ENCODE peak calls at places on chromosomes 1 and 21, in four cellular contexts. U is WTC11, C is iPS-NIHi11, E is NCI-H69. B is an unnamed sample.

GRCh38 chr1:214843281-214843680 is 239.3 kb upstream of the KCNK2 start:
- DNase-seq in U (no peak), C (no peak), E (no peak), B (no peak)

GRCh38 chr1:24903955-24904730 is 25.9 kb downstream of the RUNX3 start:
- DNase-seq in C (no peak), U (no peak), E (no peak), B (no peak)

GRCh38 chr1:33151115-33151514 is 30.7 kb downstream of the TRIM62 start:
- DNase-seq in C (no peak), U (no peak), E (no peak), B (no peak)

GRCh38 chr1:28518000-28518744 is 12.3 kb downstream of the RCC1 start:
- DNase-seq in U (peak), E (peak), C (peak), B (peak)

GRCh38 chr1:101191049-101191448 is 45.8 kb upstream of the S1PR1 start:
- DNase-seq in U (no peak), C (no peak), E (no peak), B (no peak)

GRCh38 chr1:194369060-194369459 is 1182.6 kb upstream of the B3GALT2 start:
- DNase-seq in U (no peak), E (no peak), C (no peak), B (no peak)

GRCh38 chr1:17437260-17438175 is 2.0 kb downstream of the RCC2 start:
- DNase-seq in U (peak), C (peak), E (peak), B (peak)

GRCh38 chr1:79259390-79260336 is 253.1 kb upstream of the ADGRL4 start:
- DNase-seq in C (peak), U (no peak), E (peak), B (peak)

GRCh38 chr1:59543211-59543668 is 246.3 kb downstream of the FGGY start:
- DNase-seq in C (no peak), U (no peak), E (peak), B (no peak)

GRCh38 chr1:116147972-116148371 is 36.8 kb downstream of the MAB21L3 start:
- DNase-seq in E (no peak), C (no peak), U (no peak), B (peak)

GRCh38 chr1:38454236-38454635 is 405.3 kb downstream of the RRAGC start:
- DNase-seq in C (peak), E (no peak), U (peak), B (peak)

GRCh38 chr1:170538687-170539086 is 6.7 kb downstream of the GORAB start:
- DNase-seq in U (no peak), E (no peak), C (no peak), B (no peak)

GRCh38 chr21:41761211-41762181 is 5.4 kb downstream of the RIPK4 start:
- DNase-seq in E (peak), U (no peak), C (no peak), B (peak)

GRCh38 chr1:156705918-156706646 is 699 bp upstream of the CRABP2 start:
- DNase-seq in U (peak), E (peak), C (peak), B (peak)

GRCh38 chr1:155529109-155529508 is 33.5 kb downstream of the ASH1L start:
- DNase-seq in U (no peak), C (no peak), E (no peak), B (no peak)

GRCh38 chr1:210457566-210457965 is 128.9 kb downstream of the HHAT start:
- DNase-seq in U (no peak), C (no peak), E (no peak), B (no peak)

GRCh38 chr1:175178056-175178455 is 14.5 kb downstream of the KIAA0040 start:
- DNase-seq in E (peak), C (peak), U (no peak), B (peak)

GRCh38 chr1:241235236-241235897 is 121.6 kb downstream of the RGS7 start:
- DNase-seq in C (peak), E (peak), U (no peak), B (peak)

GRCh38 chr1:27618341-27619067 is 14.6 kb upstream of the AHDC1 start:
- DNase-seq in C (no peak), E (no peak), U (no peak), B (no peak)

GRCh38 chr21:36175771-36176565 is 19.3 kb downstream of the DOP1B start:
- DNase-seq in C (no peak), U (no peak), E (peak), B (no peak)

GRCh38 chr21:24112020-24112419 is 1495.3 kb downstream of the MRPL39 start:
- DNase-seq in U (no peak), C (no peak), E (no peak), B (no peak)

GRCh38 chr1:70142120-70142519 is 63.3 kb downstream of the LRRC40 start:
- DNase-seq in E (no peak), U (no peak), C (no peak), B (peak)

GRCh38 chr1:218439541-218440295 is 94.6 kb downstream of the TGFB2 start:
- DNase-seq in U (peak), E (no peak), C (peak), B (peak)

GRCh38 chr21:42532466-42533181 is 19.0 kb downstream of the SLC37A1 start:
- DNase-seq in C (no peak), U (no peak), E (peak), B (no peak)

GRCh38 chr1:168470821-168471473 is 72.8 kb downstream of the XCL2 start:
- DNase-seq in C (no peak), U (no peak), E (peak), B (no peak)

GRCh38 chr1:21273743-21274142 is 16.5 kb downstream of the ECE1 start:
- DNase-seq in E (no peak), U (no peak), C (no peak), B (no peak)

GRCh38 chr1:26440259-26440658 is 8.1 kb downstream of the DHDDS start:
- DNase-seq in U (no peak), C (no peak), E (no peak), B (no peak)

GRCh38 chr1:178725603-178726517 is 816 bp downstream of the RALGPS2 start:
- DNase-seq in E (peak), C (peak), U (peak), B (peak)

GRCh38 chr1:210236840-210237409 is 4.3 kb downstream of the SERTAD4 start:
- DNase-seq in U (no peak), E (no peak), C (no peak), B (no peak)

GRCh38 chr1:200367841-200368534 is 41.8 kb downstream of the ZNF281 start:
- DNase-seq in U (no peak), E (no peak), C (no peak), B (no peak)

GRCh38 chr1:64173300-64173940 is 30.0 kb upstream of the UBE2U start:
- DNase-seq in E (peak), C (no peak), U (no peak), B (peak)

GRCh38 chr1:162248854-162249535 is 127.7 kb downstream of the SPATA46 start:
- DNase-seq in C (peak), E (peak), U (peak), B (peak)

GRCh38 chr1:245585252-245585959 is 430.6 kb downstream of the KIF26B start:
- DNase-seq in C (no peak), E (peak), U (no peak), B (no peak)

GRCh38 chr1:53025034-53025777 is 36.8 kb upstream of the PODN start:
- DNase-seq in U (no peak), E (peak), C (peak), B (no peak)